ENCODE peak calls at places on chromosomes 7 and 10, in eight cellular contexts. I is HCT116; P is CD8-positive, alpha-beta T cell; N is HepG2; Q is gastrocnemius medialis; V is lower lobe of right lung; T is aorta; W is right cardiac atrium. H is an unnamed sample.

GRCh38 chr10:116668018-116668417 is 47.3 kb downstream of the PNLIPRP2 start:
- ATAC-seq in I (no peak), P (no peak), N (no peak), Q (no peak), V (no peak), T (no peak), W (no peak), H (no peak)

GRCh38 chr10:93820434-93820833 is 62.7 kb downstream of the LGI1 start:
- ATAC-seq in I (no peak), P (no peak), N (no peak), Q (no peak), V (no peak), T (no peak), W (no peak), H (no peak)

GRCh38 chr10:1142596-1142995 is 86.4 kb downstream of the WDR37 start:
- ATAC-seq in I (peak), P (no peak), N (peak), Q (no peak), V (no peak), T (no peak), W (no peak), H (no peak)

GRCh38 chr10:33817647-33818046 is 483.2 kb upstream of the NRP1 start:
- ATAC-seq in I (no peak), P (no peak), N (no peak), Q (no peak), V (no peak), T (no peak), W (no peak), H (no peak)

GRCh38 chr7:139387594-139387993 is 27.9 kb downstream of the LUC7L2 start:
- ATAC-seq in I (no peak), P (no peak), N (no peak), Q (no peak), V (no peak), T (no peak), W (no peak), H (no peak)

GRCh38 chr10:31352436-31353226 is 33.6 kb downstream of the ZEB1 start:
- ATAC-seq in I (no peak), P (no peak), N (no peak), Q (no peak), V (no peak), T (no peak), W (no peak), H (no peak)

GRCh38 chr10:7157091-7157490 is 253.7 kb downstream of the SFMBT2 start:
- ATAC-seq in I (no peak), P (no peak), N (no peak), Q (no peak), V (no peak), T (no peak), W (no peak), H (no peak)

GRCh38 chr10:12041766-12042408 is 722 bp downstream of the UPF2 start:
- ATAC-seq in I (no peak), P (no peak), N (peak), Q (no peak), V (no peak), T (no peak), W (no peak), H (no peak)

GRCh38 chr10:76342996-76343395 is 911.6 kb downstream of the LRMDA start:
- ATAC-seq in I (no peak), P (no peak), N (no peak), Q (no peak), V (peak), T (no peak), W (no peak), H (no peak)

GRCh38 chr10:58765905-58766304 is 253.2 kb downstream of the BICC1 start:
- ATAC-seq in I (no peak), P (no peak), N (no peak), Q (no peak), V (no peak), T (no peak), W (peak), H (no peak)

GRCh38 chr7:2862831-2863361 is 18.8 kb upstream of the GNA12 start:
- ATAC-seq in I (peak), P (peak), N (peak), Q (no peak), V (peak), T (peak), W (peak), H (no peak)

GRCh38 chr10:63634488-63635090 is 113.4 kb downstream of the REEP3 start:
- ATAC-seq in I (no peak), P (no peak), N (no peak), Q (no peak), V (no peak), T (no peak), W (no peak), H (no peak)

GRCh38 chr10:34768261-34768971 is 46.7 kb downstream of the PARD3 start:
- ATAC-seq in I (peak), P (no peak), N (no peak), Q (peak), V (peak), T (peak), W (peak), H (peak)

GRCh38 chr7:43481905-43482678 is 100.8 kb upstream of the STK17A start:
- ATAC-seq in I (no peak), P (no peak), N (no peak), Q (no peak), V (no peak), T (no peak), W (no peak), H (no peak)

GRCh38 chr7:81367335-81367801 is 402.5 kb downstream of the HGF start:
- ATAC-seq in I (no peak), P (no peak), N (no peak), Q (peak), V (no peak), T (peak), W (peak), H (peak)

GRCh38 chr10:129891806-129892205 is 72.3 kb downstream of the EBF3 start:
- ATAC-seq in I (no peak), P (no peak), N (no peak), Q (peak), V (no peak), T (no peak), W (peak), H (peak)

GRCh38 chr10:97050959-97051496 is 134.7 kb downstream of the SLIT1 start:
- ATAC-seq in I (no peak), P (no peak), N (no peak), Q (no peak), V (no peak), T (no peak), W (no peak), H (no peak)

GRCh38 chr10:100637785-100638184 is 102.0 kb downstream of the HIF1AN start:
- ATAC-seq in I (peak), P (no peak), N (peak), Q (no peak), V (peak), T (no peak), W (no peak), H (no peak)

GRCh38 chr7:40700653-40701475 is 566.1 kb downstream of the SUGCT start:
- ATAC-seq in I (peak), P (no peak), N (no peak), Q (no peak), V (no peak), T (peak), W (no peak), H (no peak)

GRCh38 chr7:121766676-121767075 is 106.3 kb upstream of the PTPRZ1 start:
- ATAC-seq in I (no peak), P (no peak), N (no peak), Q (no peak), V (no peak), T (no peak), W (no peak), H (no peak)

GRCh38 chr7:138369797-138370196 is 90.3 kb upstream of the TRIM24 start:
- ATAC-seq in I (no peak), P (no peak), N (no peak), Q (no peak), V (no peak), T (no peak), W (no peak), H (no peak)

GRCh38 chr7:42763137-42763551 is 148.7 kb downstream of the C7orf25 start:
- ATAC-seq in I (no peak), P (no peak), N (no peak), Q (no peak), V (no peak), T (no peak), W (no peak), H (no peak)

GRCh38 chr7:24825931-24826661 is 68.8 kb upstream of the GSDME start:
- ATAC-seq in I (peak), P (peak), N (peak), Q (peak), V (peak), T (no peak), W (no peak), H (peak)

GRCh38 chr7:151590801-151591771 is 71.4 kb upstream of the RHEB start:
- ATAC-seq in I (no peak), P (no peak), N (no peak), Q (no peak), V (peak), T (no peak), W (peak), H (no peak)

GRCh38 chr7:128783143-128783799 is 7.7 kb upstream of the OPN1SW start:
- ATAC-seq in I (peak), P (no peak), N (peak), Q (peak), V (no peak), T (peak), W (peak), H (peak)

GRCh38 chr10:85594239-85594638 is 772.4 kb downstream of the GRID1 start:
- ATAC-seq in I (no peak), P (no peak), N (no peak), Q (no peak), V (no peak), T (no peak), W (no peak), H (no peak)

GRCh38 chr10:69864321-69864720 is 62.6 kb downstream of the COL13A1 start:
- ATAC-seq in I (peak), P (no peak), N (no peak), Q (no peak), V (no peak), T (no peak), W (no peak), H (no peak)

GRCh38 chr7:116145245-116145852 is 65.0 kb upstream of the TES start:
- ATAC-seq in I (no peak), P (peak), N (no peak), Q (no peak), V (no peak), T (no peak), W (no peak), H (no peak)

GRCh38 chr7:151206914-151207313 is 3.4 kb downstream of the H2BK1 start:
- ATAC-seq in I (no peak), P (peak), N (no peak), Q (no peak), V (no peak), T (no peak), W (no peak), H (no peak)

GRCh38 chr7:29598607-29599006 is 35.0 kb downstream of the PRR15 start:
- ATAC-seq in I (no peak), P (no peak), N (no peak), Q (no peak), V (no peak), T (no peak), W (no peak), H (no peak)

GRCh38 chr7:70785427-70785826 is 346.5 kb upstream of the GALNT17 start:
- ATAC-seq in I (no peak), P (no peak), N (no peak), Q (no peak), V (no peak), T (no peak), W (no peak), H (no peak)

GRCh38 chr10:71525102-71525501 is 128.4 kb downstream of the CDH23 start:
- ATAC-seq in I (no peak), P (no peak), N (no peak), Q (no peak), V (no peak), T (no peak), W (no peak), H (no peak)

GRCh38 chr7:51901489-51901840 is 584.9 kb upstream of the COBL start:
- ATAC-seq in I (no peak), P (no peak), N (no peak), Q (no peak), V (no peak), T (no peak), W (no peak), H (no peak)

GRCh38 chr10:30967654-30968421 is 63.8 kb downstream of the ZNF438 start:
- ATAC-seq in I (no peak), P (no peak), N (no peak), Q (no peak), V (no peak), T (peak), W (no peak), H (peak)

DNA sequence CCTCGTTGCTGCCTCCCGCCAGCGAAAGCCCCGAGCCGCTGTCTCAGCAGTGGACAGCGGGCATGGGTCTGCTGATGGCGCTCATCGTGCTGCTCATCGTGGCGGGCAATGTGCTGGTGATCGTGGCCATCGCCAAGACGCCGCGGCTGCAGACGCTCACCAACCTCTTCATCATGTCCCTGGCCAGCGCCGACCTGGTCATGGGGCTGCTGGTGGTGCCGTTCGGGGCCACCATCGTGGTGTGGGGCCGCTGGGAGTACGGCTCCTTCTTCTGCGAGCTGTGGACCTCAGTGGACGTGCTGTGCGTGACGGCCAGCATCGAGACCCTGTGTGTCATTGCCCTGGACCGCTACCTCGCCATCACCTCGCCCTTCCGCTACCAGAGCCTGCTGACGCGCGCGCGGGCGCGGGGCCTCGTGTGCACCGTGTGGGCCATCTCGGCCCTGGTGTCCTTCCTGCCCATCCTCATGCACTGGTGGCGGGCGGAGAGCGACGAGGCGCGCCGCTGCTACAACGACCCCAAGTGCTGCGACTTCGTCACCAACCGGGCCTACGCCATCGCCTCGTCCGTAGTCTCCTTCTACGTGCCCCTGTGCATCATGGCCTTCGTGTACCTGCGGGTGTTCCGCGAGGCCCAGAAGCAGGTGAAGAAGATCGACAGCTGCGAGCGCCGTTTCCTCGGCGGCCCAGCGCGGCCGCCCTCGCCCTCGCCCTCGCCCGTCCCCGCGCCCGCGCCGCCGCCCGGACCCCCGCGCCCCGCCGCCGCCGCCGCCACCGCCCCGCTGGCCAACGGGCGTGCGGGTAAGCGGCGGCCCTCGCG is 795 bp downstream of the ADRB1 start:
- ATAC-seq in I (no peak), P (peak), N (no peak), Q (no peak), V (no peak), T (peak), W (no peak), H (peak)
- H3K4me3 ChIP-seq in I (no peak), P (peak), N (no peak), Q (peak), V (peak), T (no peak), W (peak), H (peak)

GRCh38 chr7:22781230-22781711 is 41.4 kb downstream of the TOMM7 start:
- ATAC-seq in I (no peak), P (no peak), N (no peak), Q (no peak), V (peak), T (peak), W (peak), H (peak)
- H3K27ac ChIP-seq in I (no peak), P (no peak), N (no peak), Q (no peak), V (no peak), T (no peak), W (no peak), H (no peak)

DNA sequence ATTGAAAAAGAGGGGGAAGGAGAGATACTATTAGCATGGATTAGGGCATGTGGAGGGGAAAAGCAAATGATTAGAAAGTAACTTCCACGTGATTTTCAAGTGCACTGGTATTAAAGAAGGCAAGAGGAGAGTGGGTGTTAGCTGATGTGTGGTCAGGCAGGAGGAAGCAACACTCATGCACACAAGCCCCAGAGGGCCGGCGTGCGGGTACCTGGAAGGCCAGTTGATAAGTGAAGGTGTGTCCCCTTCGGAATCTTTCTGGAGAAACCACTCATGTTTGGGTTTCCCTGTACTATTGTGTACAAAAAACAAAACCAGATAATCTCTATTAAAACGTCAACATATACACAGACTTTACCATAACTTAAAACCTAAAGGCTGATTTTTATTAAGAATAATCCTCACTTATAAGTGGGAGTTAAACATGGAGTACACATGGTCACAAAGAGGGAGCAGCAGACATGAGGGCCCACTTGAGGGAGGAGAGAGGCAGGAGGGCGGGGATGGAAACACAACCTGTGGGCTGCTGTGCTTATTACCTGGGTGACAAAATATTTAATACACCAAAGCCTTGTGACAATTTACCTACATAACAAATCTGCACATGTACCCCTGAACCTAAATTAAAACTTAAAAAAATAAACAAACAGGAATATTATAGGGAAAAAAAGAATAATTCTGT is 98.9 kb downstream of the SVIL start:
- ATAC-seq in I (peak), P (no peak), N (peak), Q (no peak), V (peak), T (no peak), W (peak), H (no peak)
- H3K4me3 ChIP-seq in I (no peak), P (no peak), N (peak), Q (no peak), V (peak), T (no peak), W (no peak), H (peak)

GRCh38 chr7:99344061-99344647 is 18.5 kb downstream of the ARPC1A start:
- ATAC-seq in I (no peak), P (no peak), N (no peak), Q (no peak), V (no peak), T (no peak), W (no peak), H (no peak)

GRCh38 chr7:99339595-99339994 is 13.9 kb downstream of the ARPC1A start:
- ATAC-seq in I (no peak), P (no peak), N (no peak), Q (no peak), V (no peak), T (no peak), W (no peak), H (no peak)

DNA sequence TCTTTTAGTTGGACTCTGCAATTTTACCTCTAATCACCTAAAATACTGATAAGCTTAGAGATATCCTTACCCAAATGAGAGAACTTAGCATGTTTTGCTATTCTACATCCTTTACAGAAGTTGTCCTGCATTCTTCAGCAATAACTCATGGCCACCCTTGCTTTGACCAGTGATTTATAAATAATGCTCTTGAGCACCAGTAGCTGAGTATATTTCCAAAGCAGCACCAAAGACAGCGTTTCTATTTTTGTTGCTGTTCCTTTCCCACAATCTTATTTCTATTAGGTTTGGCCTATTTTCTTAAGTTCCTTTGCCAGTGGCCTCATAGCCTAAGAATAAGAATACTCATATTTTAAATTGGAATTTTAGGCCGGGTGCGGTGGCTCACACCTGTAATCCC is 15.0 kb downstream of the ARPC1A start:
- ATAC-seq in I (no peak), P (no peak), N (no peak), Q (no peak), V (no peak), T (peak), W (no peak), H (no peak)
- H3K27ac ChIP-seq in I (no peak), P (no peak), N (no peak), Q (no peak), V (no peak), T (peak), W (no peak), H (no peak)